ENCODE peak calls at places on chromosomes 7 and 10, in seven cellular contexts. One of them, this sample, is unnamed.

GRCh38 chr10:107487284-107487683 is 322.8 kb upstream of the SORCS1 start:
- DNase-seq in Calu3: no peak
- DNase-seq in GM20000: no peak
- DNase-seq in neural progenitor cell: no peak
- DNase-seq in left ventricle myocardium inferior: no peak
- DNase-seq in fibroblast of lung: peak
- DNase-seq in hepatocyte: no peak
- DNase-seq in this sample: no peak

GRCh38 chr10:114322344-114322743 is 82.0 kb downstream of the AFAP1L2 start:
- DNase-seq in neural progenitor cell: no peak
- DNase-seq in GM20000: no peak
- DNase-seq in Calu3: no peak
- DNase-seq in hepatocyte: peak
- DNase-seq in fibroblast of lung: no peak
- DNase-seq in left ventricle myocardium inferior: no peak
- DNase-seq in this sample: peak

GRCh38 chr10:128928231-128928836 is 538.7 kb upstream of the MGMT start:
- DNase-seq in GM20000: no peak
- DNase-seq in neural progenitor cell: no peak
- DNase-seq in hepatocyte: no peak
- DNase-seq in fibroblast of lung: no peak
- DNase-seq in left ventricle myocardium inferior: no peak
- DNase-seq in Calu3: no peak
- DNase-seq in this sample: no peak

GRCh38 chr10:100713049-100713858 is 32.1 kb upstream of the PAX2 start:
- DNase-seq in hepatocyte: no peak
- DNase-seq in GM20000: peak
- DNase-seq in fibroblast of lung: no peak
- DNase-seq in neural progenitor cell: peak
- DNase-seq in Calu3: no peak
- DNase-seq in left ventricle myocardium inferior: no peak
- DNase-seq in this sample: no peak

GRCh38 chr7:149422914-149423285 is 38.0 kb downstream of the ZNF777 start:
- DNase-seq in neural progenitor cell: no peak
- DNase-seq in hepatocyte: no peak
- DNase-seq in Calu3: peak
- DNase-seq in GM20000: peak
- DNase-seq in fibroblast of lung: no peak
- DNase-seq in left ventricle myocardium inferior: peak
- DNase-seq in this sample: no peak

GRCh38 chr10:69583106-69583505 is 9.9 kb upstream of the NEUROG3 start:
- DNase-seq in Calu3: no peak
- DNase-seq in fibroblast of lung: no peak
- DNase-seq in hepatocyte: no peak
- DNase-seq in left ventricle myocardium inferior: no peak
- DNase-seq in neural progenitor cell: no peak
- DNase-seq in GM20000: no peak
- DNase-seq in this sample: no peak

GRCh38 chr7:101299511-101300464 is 21.8 kb downstream of the IFT22 start:
- DNase-seq in Calu3: no peak
- DNase-seq in neural progenitor cell: peak
- DNase-seq in hepatocyte: peak
- DNase-seq in GM20000: no peak
- DNase-seq in left ventricle myocardium inferior: no peak
- DNase-seq in fibroblast of lung: no peak
- DNase-seq in this sample: no peak

GRCh38 chr10:132229834-132230556 is 43.2 kb downstream of the DPYSL4 start:
- DNase-seq in left ventricle myocardium inferior: no peak
- DNase-seq in neural progenitor cell: no peak
- DNase-seq in GM20000: peak
- DNase-seq in fibroblast of lung: peak
- DNase-seq in hepatocyte: no peak
- DNase-seq in Calu3: no peak
- DNase-seq in this sample: no peak

GRCh38 chr10:14016011-14016536 is 314.6 kb downstream of the FRMD4A start:
- DNase-seq in Calu3: no peak
- DNase-seq in fibroblast of lung: peak
- DNase-seq in left ventricle myocardium inferior: peak
- DNase-seq in neural progenitor cell: no peak
- DNase-seq in GM20000: no peak
- DNase-seq in hepatocyte: no peak
- DNase-seq in this sample: peak

GRCh38 chr10:71971311-71971731 is 7.1 kb downstream of the CHST3 start:
- DNase-seq in left ventricle myocardium inferior: no peak
- DNase-seq in neural progenitor cell: no peak
- DNase-seq in fibroblast of lung: no peak
- DNase-seq in Calu3: no peak
- DNase-seq in hepatocyte: no peak
- DNase-seq in GM20000: no peak
- DNase-seq in this sample: no peak
- TF ChIP-seq CTCF in left ventricle myocardium inferior: no peak
- TF ChIP-seq CTCF in neural progenitor cell: no peak
- TF ChIP-seq CTCF in fibroblast of lung: no peak
- TF ChIP-seq CTCF in Calu3: no peak
- TF ChIP-seq CTCF in hepatocyte: no peak
- TF ChIP-seq CTCF in GM20000: no peak
- TF ChIP-seq CTCF in this sample: no peak

GRCh38 chr10:76337641-76338040 is 906.2 kb downstream of the LRMDA start:
- DNase-seq in left ventricle myocardium inferior: no peak
- DNase-seq in GM20000: no peak
- DNase-seq in neural progenitor cell: no peak
- DNase-seq in Calu3: no peak
- DNase-seq in hepatocyte: no peak
- DNase-seq in fibroblast of lung: peak
- DNase-seq in this sample: peak
- TF ChIP-seq CTCF in left ventricle myocardium inferior: no peak
- TF ChIP-seq CTCF in GM20000: no peak
- TF ChIP-seq CTCF in neural progenitor cell: no peak
- TF ChIP-seq CTCF in Calu3: no peak
- TF ChIP-seq CTCF in hepatocyte: no peak
- TF ChIP-seq CTCF in fibroblast of lung: no peak
- TF ChIP-seq CTCF in this sample: no peak

DNA sequence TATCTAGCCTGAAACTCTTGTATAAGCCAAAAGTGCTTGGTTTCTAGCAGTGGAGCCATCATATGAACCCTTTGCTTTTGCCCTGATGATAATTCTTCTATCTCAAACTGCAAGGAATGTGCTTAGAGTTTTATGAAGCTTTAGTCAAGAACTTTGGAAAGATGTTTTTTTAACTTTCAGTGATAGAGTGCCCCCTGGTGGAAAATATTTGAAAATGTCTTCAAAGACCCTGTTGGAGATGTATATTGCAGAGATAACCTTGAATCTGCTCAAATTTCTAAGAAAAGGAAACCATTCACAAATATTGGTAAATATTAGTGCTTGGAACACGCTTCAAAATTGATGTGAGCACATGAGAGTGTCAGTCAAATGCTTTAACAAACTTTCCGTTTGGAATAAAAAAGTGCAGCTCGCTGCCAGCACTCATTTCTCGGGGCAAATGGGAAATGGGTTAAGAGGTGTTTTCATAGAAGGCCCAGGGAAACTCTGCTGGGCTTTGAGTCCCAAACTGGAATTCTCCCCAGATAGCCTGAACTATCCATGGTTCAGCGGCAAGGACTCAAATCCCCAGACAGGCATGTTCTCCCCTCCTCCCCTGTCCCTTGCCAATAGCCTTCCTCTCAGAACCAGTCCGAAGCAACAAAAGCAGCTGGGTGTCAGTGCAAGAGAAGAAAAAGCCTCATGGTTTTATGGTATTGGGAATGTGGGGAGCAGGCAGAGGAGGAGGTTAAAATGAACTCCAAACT is 129.3 kb downstream of the MYOF start:
- DNase-seq in left ventricle myocardium inferior: no peak
- DNase-seq in GM20000: peak
- DNase-seq in hepatocyte: peak
- DNase-seq in Calu3: no peak
- DNase-seq in neural progenitor cell: peak
- DNase-seq in fibroblast of lung: peak
- DNase-seq in this sample: peak
- TF ChIP-seq CTCF in left ventricle myocardium inferior: peak
- TF ChIP-seq CTCF in GM20000: peak
- TF ChIP-seq CTCF in hepatocyte: peak
- TF ChIP-seq CTCF in Calu3: peak
- TF ChIP-seq CTCF in neural progenitor cell: peak
- TF ChIP-seq CTCF in fibroblast of lung: peak
- TF ChIP-seq CTCF in this sample: peak

GRCh38 chr7:6589151-6589828 is 531 bp upstream of the INTS15 start:
- DNase-seq in neural progenitor cell: no peak
- DNase-seq in fibroblast of lung: no peak
- DNase-seq in hepatocyte: no peak
- DNase-seq in left ventricle myocardium inferior: no peak
- DNase-seq in GM20000: peak
- DNase-seq in Calu3: no peak
- DNase-seq in this sample: no peak
- TF ChIP-seq CTCF in neural progenitor cell: no peak
- TF ChIP-seq CTCF in fibroblast of lung: no peak
- TF ChIP-seq CTCF in hepatocyte: no peak
- TF ChIP-seq CTCF in left ventricle myocardium inferior: no peak
- TF ChIP-seq CTCF in GM20000: no peak
- TF ChIP-seq CTCF in Calu3: no peak
- TF ChIP-seq CTCF in this sample: peak

GRCh38 chr7:142908290-142908689 is 22.7 kb upstream of the TRPV6 start:
- DNase-seq in fibroblast of lung: no peak
- DNase-seq in GM20000: no peak
- DNase-seq in Calu3: no peak
- DNase-seq in left ventricle myocardium inferior: no peak
- DNase-seq in neural progenitor cell: no peak
- DNase-seq in hepatocyte: no peak
- DNase-seq in this sample: no peak
- TF ChIP-seq CTCF in fibroblast of lung: no peak
- TF ChIP-seq CTCF in GM20000: no peak
- TF ChIP-seq CTCF in Calu3: no peak
- TF ChIP-seq CTCF in left ventricle myocardium inferior: no peak
- TF ChIP-seq CTCF in neural progenitor cell: no peak
- TF ChIP-seq CTCF in hepatocyte: no peak
- TF ChIP-seq CTCF in this sample: no peak

DNA sequence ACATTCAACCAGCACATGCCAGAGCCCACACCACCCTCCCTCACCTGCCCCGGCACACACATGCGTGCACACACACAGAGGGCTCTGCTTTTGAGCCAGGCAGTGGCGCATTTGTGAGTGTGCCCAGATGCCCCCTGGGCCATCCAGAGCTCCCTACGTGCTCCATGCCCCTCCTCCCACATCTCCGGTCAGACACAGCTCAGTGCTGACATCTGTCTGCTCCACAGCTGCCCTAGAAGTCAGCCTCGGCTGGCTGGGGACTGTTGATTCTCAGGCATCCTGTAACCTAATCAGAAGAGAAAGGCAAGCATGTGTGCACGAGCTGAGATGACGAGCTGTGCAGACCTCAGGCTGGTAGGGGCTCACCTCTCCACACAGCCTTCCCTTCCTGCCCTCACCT is 135.1 kb downstream of the ZMIZ1 start:
- DNase-seq in Calu3: no peak
- DNase-seq in neural progenitor cell: no peak
- DNase-seq in left ventricle myocardium inferior: no peak
- DNase-seq in hepatocyte: no peak
- DNase-seq in GM20000: no peak
- DNase-seq in fibroblast of lung: no peak
- DNase-seq in this sample: no peak
- TF ChIP-seq CTCF in Calu3: no peak
- TF ChIP-seq CTCF in neural progenitor cell: no peak
- TF ChIP-seq CTCF in left ventricle myocardium inferior: peak
- TF ChIP-seq CTCF in hepatocyte: no peak
- TF ChIP-seq CTCF in GM20000: no peak
- TF ChIP-seq CTCF in fibroblast of lung: no peak
- TF ChIP-seq CTCF in this sample: no peak

GRCh38 chr7:1021931-1022330 is 22.4 kb upstream of the GPR146 start:
- DNase-seq in Calu3: no peak
- DNase-seq in fibroblast of lung: no peak
- DNase-seq in neural progenitor cell: no peak
- DNase-seq in left ventricle myocardium inferior: no peak
- DNase-seq in hepatocyte: no peak
- DNase-seq in GM20000: no peak
- DNase-seq in this sample: no peak

GRCh38 chr7:1019789-1020610 is 24.3 kb upstream of the GPR146 start:
- DNase-seq in GM20000: no peak
- DNase-seq in Calu3: no peak
- DNase-seq in left ventricle myocardium inferior: no peak
- DNase-seq in neural progenitor cell: no peak
- DNase-seq in hepatocyte: no peak
- DNase-seq in fibroblast of lung: no peak
- DNase-seq in this sample: no peak

GRCh38 chr7:1021366-1021765 is 23.0 kb upstream of the GPR146 start:
- DNase-seq in neural progenitor cell: no peak
- DNase-seq in hepatocyte: no peak
- DNase-seq in fibroblast of lung: no peak
- DNase-seq in left ventricle myocardium inferior: no peak
- DNase-seq in GM20000: no peak
- DNase-seq in Calu3: no peak
- DNase-seq in this sample: no peak

GRCh38 chr7:1022356-1022755 is 22.0 kb upstream of the GPR146 start:
- DNase-seq in hepatocyte: no peak
- DNase-seq in left ventricle myocardium inferior: no peak
- DNase-seq in neural progenitor cell: no peak
- DNase-seq in Calu3: no peak
- DNase-seq in GM20000: no peak
- DNase-seq in fibroblast of lung: no peak
- DNase-seq in this sample: no peak

DNA sequence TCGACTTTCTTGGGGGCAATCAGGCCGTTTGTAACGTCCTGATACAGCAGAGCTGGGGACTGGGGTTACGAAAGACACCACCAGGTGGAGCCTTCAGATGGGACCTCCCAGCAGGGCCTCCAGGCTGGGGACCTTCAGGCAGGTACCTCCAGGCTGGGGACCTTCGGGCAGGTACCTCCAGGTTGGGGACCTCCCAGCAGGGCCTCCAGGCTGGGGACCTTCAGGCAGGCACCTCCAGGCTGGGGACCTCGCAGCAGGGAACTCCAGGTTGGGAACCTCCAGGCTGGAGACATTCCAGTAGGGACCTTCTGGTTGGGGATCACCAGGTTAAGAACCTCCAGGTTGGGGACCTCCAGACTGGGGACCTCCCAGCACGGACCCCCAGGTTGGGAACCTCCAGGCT is 23.5 kb upstream of the GPR146 start:
- DNase-seq in neural progenitor cell: no peak
- DNase-seq in GM20000: no peak
- DNase-seq in Calu3: no peak
- DNase-seq in left ventricle myocardium inferior: no peak
- DNase-seq in hepatocyte: no peak
- DNase-seq in fibroblast of lung: no peak
- DNase-seq in this sample: no peak
- TF ChIP-seq CTCF in neural progenitor cell: no peak
- TF ChIP-seq CTCF in GM20000: no peak
- TF ChIP-seq CTCF in Calu3: no peak
- TF ChIP-seq CTCF in left ventricle myocardium inferior: peak
- TF ChIP-seq CTCF in hepatocyte: peak
- TF ChIP-seq CTCF in fibroblast of lung: no peak
- TF ChIP-seq CTCF in this sample: peak

GRCh38 chr10:130935051-130935450 is 376.5 kb downstream of the TCERG1L start:
- DNase-seq in fibroblast of lung: no peak
- DNase-seq in neural progenitor cell: peak
- DNase-seq in hepatocyte: peak
- DNase-seq in Calu3: no peak
- DNase-seq in left ventricle myocardium inferior: no peak
- DNase-seq in GM20000: no peak
- DNase-seq in this sample: no peak
- TF ChIP-seq CTCF in fibroblast of lung: no peak
- TF ChIP-seq CTCF in neural progenitor cell: peak
- TF ChIP-seq CTCF in hepatocyte: peak
- TF ChIP-seq CTCF in Calu3: no peak
- TF ChIP-seq CTCF in left ventricle myocardium inferior: no peak
- TF ChIP-seq CTCF in GM20000: no peak
- TF ChIP-seq CTCF in this sample: no peak

This sample was measured in brain microvascular endothelial cell.